ENCODE peak calls at places on chromosomes 4 and X, in four cellular contexts. One of them, this sample, is unnamed.

GRCh38 chr4:77635246-77635645 is 29.6 kb downstream of the CXCL13 start:
- DNase-seq in GM12878: no peak
- DNase-seq in K562: no peak
- DNase-seq in SK-N-SH: no peak
- DNase-seq in this sample: peak

GRCh38 chr4:37706032-37706431 is 19.9 kb upstream of the RELL1 start:
- DNase-seq in GM12878: no peak
- DNase-seq in K562: no peak
- DNase-seq in SK-N-SH: no peak
- DNase-seq in this sample: no peak

GRCh38 chr4:131427000-131427399 is 1722.1 kb upstream of the PCDH10 start:
- DNase-seq in GM12878: no peak
- DNase-seq in K562: no peak
- DNase-seq in SK-N-SH: no peak
- DNase-seq in this sample: no peak

GRCh38 chrX:15382809-15383208 is 1.4 kb downstream of the VEGFD start:
- DNase-seq in GM12878: no peak
- DNase-seq in K562: no peak
- DNase-seq in SK-N-SH: no peak
- DNase-seq in this sample: no peak

GRCh38 chrX:40097101-40097491 is 662 bp downstream of the BCOR start:
- DNase-seq in GM12878: no peak
- DNase-seq in K562: peak
- DNase-seq in SK-N-SH: peak
- DNase-seq in this sample: no peak

GRCh38 chrX:25015486-25016360 is at the start of gene ARX:
- DNase-seq in GM12878: no peak
- DNase-seq in K562: peak
- DNase-seq in SK-N-SH: peak
- DNase-seq in this sample: peak

GRCh38 chrX:45449982-45450381 is 249.3 kb upstream of the DIPK2B start:
- DNase-seq in GM12878: no peak
- DNase-seq in K562: no peak
- DNase-seq in SK-N-SH: no peak
- DNase-seq in this sample: no peak

GRCh38 chr4:81757706-81758105 is 286.0 kb upstream of the RASGEF1B start:
- DNase-seq in GM12878: no peak
- DNase-seq in K562: no peak
- DNase-seq in SK-N-SH: no peak
- DNase-seq in this sample: no peak

GRCh38 chr4:155008389-155008788 is 200.0 kb upstream of the NPY2R start:
- DNase-seq in GM12878: no peak
- DNase-seq in K562: no peak
- DNase-seq in SK-N-SH: no peak
- DNase-seq in this sample: no peak

GRCh38 chrX:66050140-66050569 is 10.3 kb upstream of the VSIG4 start:
- DNase-seq in GM12878: no peak
- DNase-seq in K562: no peak
- DNase-seq in SK-N-SH: no peak
- DNase-seq in this sample: no peak

GRCh38 chr4:118884716-118885115 is 3.9 kb upstream of the SYNPO2 start:
- DNase-seq in GM12878: no peak
- DNase-seq in K562: no peak
- DNase-seq in SK-N-SH: no peak
- DNase-seq in this sample: no peak

GRCh38 chr4:168812806-168813205 is 197.2 kb downstream of the CBR4 start:
- DNase-seq in GM12878: no peak
- DNase-seq in K562: no peak
- DNase-seq in SK-N-SH: no peak
- DNase-seq in this sample: no peak

GRCh38 chrX:30612250-30612655 is 34.7 kb upstream of the TASL start:
- DNase-seq in GM12878: no peak
- DNase-seq in K562: no peak
- DNase-seq in SK-N-SH: no peak
- DNase-seq in this sample: peak

GRCh38 chr4:186554485-186554884 is 882 bp downstream of the MTNR1A start:
- DNase-seq in GM12878: no peak
- DNase-seq in K562: no peak
- DNase-seq in SK-N-SH: no peak
- DNase-seq in this sample: peak

GRCh38 chr4:37486134-37486533 is 200.0 kb downstream of the RELL1 start:
- DNase-seq in GM12878: no peak
- DNase-seq in K562: no peak
- DNase-seq in SK-N-SH: no peak
- DNase-seq in this sample: no peak

GRCh38 chrX:12950851-12951589 is 23.9 kb upstream of the TMSB4X start:
- DNase-seq in GM12878: peak
- DNase-seq in K562: peak
- DNase-seq in SK-N-SH: peak
- DNase-seq in this sample: peak

GRCh38 chr4:143438710-143439109 is 74.8 kb upstream of the SMARCA5 start:
- DNase-seq in GM12878: no peak
- DNase-seq in K562: no peak
- DNase-seq in SK-N-SH: no peak
- DNase-seq in this sample: no peak

GRCh38 chr4:88928852-88929251 is 128.1 kb downstream of the FAM13A start:
- DNase-seq in GM12878: no peak
- DNase-seq in K562: no peak
- DNase-seq in SK-N-SH: no peak
- DNase-seq in this sample: no peak

GRCh38 chr4:77044458-77045124 is 31.2 kb downstream of the CCNI start:
- DNase-seq in GM12878: peak
- DNase-seq in K562: peak
- DNase-seq in SK-N-SH: no peak
- DNase-seq in this sample: peak

GRCh38 chr4:20251796-20252655 is at the start of gene SLIT2:
- DNase-seq in GM12878: no peak
- DNase-seq in K562: peak
- DNase-seq in SK-N-SH: peak
- DNase-seq in this sample: peak

GRCh38 chr4:121863787-121864186 is 6.5 kb downstream of the BBS7 start:
- DNase-seq in GM12878: no peak
- DNase-seq in K562: no peak
- DNase-seq in SK-N-SH: no peak
- DNase-seq in this sample: no peak

GRCh38 chr4:185396724-185397402 is at the start of gene ANKRD37:
- DNase-seq in GM12878: no peak
- DNase-seq in K562: peak
- DNase-seq in SK-N-SH: peak
- DNase-seq in this sample: peak

GRCh38 chr4:75254745-75255144 is 259.5 kb downstream of the RCHY1 start:
- DNase-seq in GM12878: no peak
- DNase-seq in K562: no peak
- DNase-seq in SK-N-SH: no peak
- DNase-seq in this sample: no peak

GRCh38 chrX:30582664-30583063 is 5.1 kb upstream of the TASL start:
- DNase-seq in GM12878: no peak
- DNase-seq in K562: no peak
- DNase-seq in SK-N-SH: no peak
- DNase-seq in this sample: no peak

GRCh38 chr4:38279650-38280322 is 319.6 kb downstream of the PTTG2 start:
- DNase-seq in GM12878: no peak
- DNase-seq in K562: no peak
- DNase-seq in SK-N-SH: no peak
- DNase-seq in this sample: no peak

GRCh38 chr4:79958511-79959264 is 114.3 kb downstream of the ANTXR2 start:
- DNase-seq in GM12878: no peak
- DNase-seq in K562: no peak
- DNase-seq in SK-N-SH: no peak
- DNase-seq in this sample: no peak

GRCh38 chr4:6709230-6710114 is at the start of gene MRFAP1L1:
- DNase-seq in GM12878: peak
- DNase-seq in K562: peak
- DNase-seq in SK-N-SH: peak
- DNase-seq in this sample: peak

DNA sequence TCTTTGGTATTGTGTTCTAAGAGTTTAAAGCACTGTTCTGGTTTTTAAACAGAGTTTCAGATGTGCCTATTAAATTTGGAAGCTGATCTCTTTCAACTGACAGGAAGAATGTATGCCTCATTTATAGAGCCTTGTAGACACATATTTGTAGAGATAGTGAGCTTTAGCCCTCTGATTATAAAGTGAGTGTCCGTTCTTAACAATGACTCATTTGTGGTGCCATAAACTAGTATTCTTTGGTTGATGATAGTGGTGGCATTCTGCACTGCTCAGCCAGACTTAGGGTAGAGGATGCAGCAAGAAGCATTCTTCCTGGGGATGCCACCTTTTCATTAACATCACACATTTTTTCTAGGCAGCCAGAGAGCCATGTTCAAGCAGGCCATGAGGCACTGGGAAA is 121.7 kb downstream of the TLL1 start:
- DNase-seq in GM12878: no peak
- DNase-seq in K562: no peak
- DNase-seq in SK-N-SH: no peak
- DNase-seq in this sample: no peak
- TF ChIP-seq GABPA in GM12878: no peak
- TF ChIP-seq GABPA in K562: no peak
- TF ChIP-seq GABPA in SK-N-SH: no peak
- TF ChIP-seq GABPA in this sample: no peak

DNA sequence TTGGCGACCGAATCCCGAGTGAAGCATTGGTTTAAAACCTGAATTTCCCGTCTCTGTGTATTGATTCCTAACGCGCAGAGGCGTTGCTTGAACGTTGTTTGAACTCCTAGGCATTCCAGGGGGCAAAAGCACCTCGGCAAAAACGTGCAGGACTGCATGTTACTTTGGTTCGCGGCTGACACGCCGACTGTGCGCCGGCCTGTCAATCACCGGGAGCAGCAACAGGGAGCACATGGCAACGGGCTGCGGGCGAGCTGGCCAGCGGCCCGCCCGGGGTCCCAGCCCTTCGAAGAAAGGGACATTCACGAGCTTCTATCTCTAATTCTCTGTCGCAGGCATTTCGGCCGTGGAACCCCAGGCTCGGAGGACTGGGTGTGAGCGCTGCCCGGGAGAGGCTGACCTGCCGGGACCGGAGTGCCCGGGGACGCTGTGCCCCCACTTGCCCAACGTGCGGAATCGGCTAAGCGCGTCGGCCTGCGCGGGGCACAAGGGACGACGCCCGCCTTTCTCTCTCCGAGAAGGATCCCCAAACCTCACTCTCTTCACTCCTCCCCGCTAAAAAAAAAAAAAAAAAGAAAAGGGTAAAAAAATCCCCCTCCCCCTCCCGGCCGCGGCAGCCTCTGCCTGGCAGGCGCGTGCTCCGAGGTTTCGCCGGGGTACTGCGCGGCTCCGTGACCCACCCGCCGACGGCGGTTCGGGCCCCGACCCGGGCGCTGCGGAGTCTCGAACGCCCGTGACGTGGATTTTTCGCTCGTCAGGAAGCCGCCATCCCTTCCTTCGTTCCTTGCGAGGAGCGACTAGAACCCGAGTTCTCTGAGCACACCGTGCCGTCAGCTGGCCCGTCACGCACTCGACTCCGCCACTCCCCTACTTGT is 918 bp downstream of the SPRY1 start:
- DNase-seq in GM12878: no peak
- DNase-seq in K562: no peak
- DNase-seq in SK-N-SH: peak
- DNase-seq in this sample: peak
- TF ChIP-seq NFIC in GM12878: no peak
- TF ChIP-seq NFIC in K562: no peak
- TF ChIP-seq NFIC in SK-N-SH: no peak
- TF ChIP-seq NFIC in this sample: no peak

GRCh38 chr4:58214376-58214775 is 1104.2 kb upstream of the IGFBP7 start:
- DNase-seq in GM12878: no peak
- DNase-seq in K562: no peak
- DNase-seq in SK-N-SH: no peak
- DNase-seq in this sample: no peak

DNA sequence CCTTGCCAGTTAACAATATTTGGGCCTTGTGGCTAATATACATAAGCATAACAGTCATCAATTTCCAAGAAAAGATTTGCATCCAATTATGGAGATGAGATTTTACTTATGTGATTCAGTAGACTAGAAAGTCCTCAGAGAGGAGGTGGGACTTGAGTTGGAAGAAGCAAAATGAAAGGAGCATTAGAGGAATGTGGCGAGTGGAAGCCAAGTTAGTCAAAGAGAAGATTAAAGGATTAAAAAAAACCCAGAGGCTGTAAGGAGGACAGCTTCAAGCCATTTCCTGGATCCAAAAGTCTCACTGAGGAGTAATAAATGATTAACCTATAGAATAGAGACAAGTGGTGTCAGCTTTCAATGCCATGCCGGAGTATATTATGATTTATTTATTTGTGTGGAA is 1099.4 kb upstream of the IGFBP7 start:
- DNase-seq in GM12878: no peak
- DNase-seq in K562: no peak
- DNase-seq in SK-N-SH: no peak
- DNase-seq in this sample: no peak
- TF ChIP-seq GABPA in GM12878: no peak
- TF ChIP-seq GABPA in K562: no peak
- TF ChIP-seq GABPA in SK-N-SH: no peak
- TF ChIP-seq GABPA in this sample: no peak

GRCh38 chr4:878796-879729 is 53.1 kb downstream of the GAK start:
- DNase-seq in GM12878: no peak
- DNase-seq in K562: no peak
- DNase-seq in SK-N-SH: no peak
- DNase-seq in this sample: no peak
- TF ChIP-seq NFIC in GM12878: no peak
- TF ChIP-seq NFIC in K562: no peak
- TF ChIP-seq NFIC in SK-N-SH: no peak
- TF ChIP-seq NFIC in this sample: no peak

DNA sequence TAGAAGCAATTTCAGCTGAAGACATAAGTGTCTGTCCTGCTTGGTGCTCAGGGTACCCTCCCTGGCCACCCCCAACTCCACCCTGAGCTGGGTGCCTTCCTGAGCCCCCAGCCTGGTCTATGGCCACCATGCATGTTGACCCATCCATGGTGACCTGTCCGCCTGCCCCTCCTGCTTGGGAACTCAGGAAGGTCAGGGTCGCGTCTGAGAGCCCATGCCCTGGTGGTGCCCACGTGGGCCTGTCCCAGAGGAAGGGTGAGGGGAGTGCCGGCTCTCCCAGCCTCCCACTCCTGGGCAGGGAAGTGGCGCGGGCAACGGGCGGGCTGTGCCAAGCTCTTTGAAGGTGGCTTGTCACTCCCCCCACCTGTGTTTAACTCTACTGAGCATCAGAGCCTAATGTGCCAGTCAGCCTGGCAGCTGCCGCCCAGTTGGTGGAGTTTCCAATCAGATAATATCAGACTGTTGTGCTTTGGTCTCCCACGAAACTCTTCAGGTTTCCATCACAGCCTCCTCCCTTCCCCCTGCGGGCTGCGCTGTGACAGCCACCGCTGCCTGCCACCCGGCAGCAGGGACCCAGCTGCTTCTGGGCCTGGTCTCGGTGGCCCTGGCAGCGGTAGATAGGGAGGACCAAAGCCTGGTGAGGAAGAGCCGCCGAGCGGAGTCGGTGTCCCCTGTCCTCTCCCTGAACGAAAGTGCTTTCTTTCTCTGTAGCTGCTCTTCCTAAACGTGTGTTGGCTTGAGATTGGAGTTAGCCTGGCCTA is 4.8 kb downstream of the SH3BP2 start:
- DNase-seq in GM12878: no peak
- DNase-seq in K562: no peak
- DNase-seq in SK-N-SH: peak
- DNase-seq in this sample: no peak
- TF ChIP-seq GABPA in GM12878: no peak
- TF ChIP-seq GABPA in K562: no peak
- TF ChIP-seq GABPA in SK-N-SH: no peak
- TF ChIP-seq GABPA in this sample: no peak

GRCh38 chrX:21930986-21931385 is 9.5 kb upstream of the SMS start:
- DNase-seq in GM12878: no peak
- DNase-seq in K562: no peak
- DNase-seq in SK-N-SH: no peak
- DNase-seq in this sample: no peak
- TF ChIP-seq NFIC in GM12878: no peak
- TF ChIP-seq NFIC in K562: no peak
- TF ChIP-seq NFIC in SK-N-SH: no peak
- TF ChIP-seq NFIC in this sample: no peak

This sample was measured in HepG2.